ENCODE peak calls at places on chromosomes 1 and 21, in ten cellular contexts. Y is right lobe of liver, P is tibial nerve, S is K562, C is body of pancreas, K is esophagus muscularis mucosa, X is breast epithelium, L is esophagus squamous epithelium, W is uterus, U is prostate gland. E is an unnamed sample.

GRCh38 chr1:182739545-182739944 is 50.0 kb upstream of the NPL start:
- DNase-seq in U (no peak), S (peak; percentile 70), C (no peak), Y (no peak), X (no peak), K (peak; percentile 86), W (no peak), L (no peak), P (no peak), E (no peak)

GRCh38 chr1:55718758-55719671 is 503.9 kb upstream of the USP24 start:
- DNase-seq in L (no peak), Y (peak; percentile 26), C (peak; percentile 43), W (peak; percentile 83), K (peak; percentile 96), U (no peak), P (peak; percentile 23), X (peak; percentile 54), S (no peak), E (peak; percentile 86)

GRCh38 chr1:180611016-180611930 is 20.5 kb upstream of the XPR1 start:
- DNase-seq in C (no peak), L (no peak), P (no peak), Y (no peak), S (peak; percentile 94), U (no peak), W (no peak), X (no peak), K (no peak), E (no peak)

GRCh38 chr1:110533230-110533629 is 14.3 kb upstream of the KCNA10 start:
- DNase-seq in C (no peak), P (no peak), Y (no peak), W (no peak), U (no peak), S (no peak), L (no peak), K (no peak), X (no peak), E (no peak)

GRCh38 chr1:65177457-65177856 is 29.5 kb downstream of the AK4 start:
- DNase-seq in P (no peak), K (no peak), W (no peak), Y (no peak), X (peak; percentile 43), C (no peak), U (peak; percentile 33), S (no peak), L (no peak), E (no peak)

GRCh38 chr1:155052412-155053400 is 1.6 kb downstream of the ADAM15 start:
- DNase-seq in U (peak; percentile 37), Y (no peak), K (no peak), C (peak; percentile 39), X (no peak), W (peak; percentile 62), S (peak; percentile 65), P (no peak), L (no peak), E (no peak)

GRCh38 chr1:172040466-172040865 is 199.2 kb downstream of the DNM3 start:
- DNase-seq in P (no peak), L (no peak), W (no peak), S (no peak), Y (no peak), C (no peak), U (no peak), K (no peak), X (no peak), E (no peak)

GRCh38 chr1:119467857-119468666 is 38.9 kb upstream of the HSD3B1 start:
- DNase-seq in C (no peak), P (no peak), K (no peak), L (no peak), W (no peak), S (no peak), U (no peak), X (no peak), Y (no peak), E (no peak)

GRCh38 chr1:78369546-78369945 is 121.2 kb upstream of the PTGFR start:
- DNase-seq in X (no peak), U (no peak), W (no peak), C (no peak), K (no peak), L (no peak), Y (no peak), S (no peak), P (no peak), E (no peak)

GRCh38 chr1:228163004-228163753 is 2.4 kb upstream of the IBA57 start:
- DNase-seq in K (no peak), U (no peak), P (no peak), Y (peak; percentile 60), L (no peak), C (peak; percentile 75), W (peak; percentile 88), X (peak; percentile 66), S (no peak), E (peak; percentile 87)

GRCh38 chr1:18290740-18291412 is 183.3 kb downstream of the IGSF21 start:
- DNase-seq in L (no peak), X (no peak), P (no peak), U (no peak), S (no peak), C (no peak), K (no peak), W (no peak), Y (no peak), E (no peak)

GRCh38 chr21:14453339-14453738 is 70.4 kb upstream of the HSPA13 start:
- DNase-seq in X (no peak), W (no peak), Y (no peak), U (no peak), C (no peak), P (no peak), K (no peak), S (peak; percentile 41), L (no peak), E (no peak)

DNA sequence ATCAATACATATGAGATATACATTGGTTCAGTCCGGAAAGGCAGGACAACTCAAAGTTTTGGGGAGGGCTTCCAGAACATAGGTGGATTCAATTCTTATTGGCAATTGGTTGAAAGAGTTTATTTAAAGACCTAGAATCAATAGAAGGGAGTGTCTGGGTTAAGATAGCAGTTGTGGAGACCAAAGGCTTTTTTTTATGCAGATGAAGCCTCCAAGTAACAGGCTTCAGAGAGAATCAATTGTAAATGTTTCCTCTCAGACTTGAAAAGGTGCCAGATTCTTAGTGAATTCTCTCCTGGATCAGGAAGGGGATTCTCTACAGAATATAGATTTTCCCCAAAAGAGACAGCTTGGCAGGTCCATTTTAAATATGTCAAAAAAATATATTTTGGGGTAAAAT is 27.1 kb upstream of the CD5L start:
- DNase-seq in S (no peak), W (no peak), P (no peak), K (no peak), C (no peak), U (no peak), L (no peak), Y (no peak), X (no peak), E (no peak)
- TF ChIP-seq CTCF in S (no peak), W (no peak), P (no peak), K (no peak), C (no peak), U (no peak), L (no peak), Y (no peak), X (no peak), E (no peak)

GRCh38 chr1:116287341-116288200 is 85.5 kb upstream of the ATP1A1 start:
- DNase-seq in W (no peak), U (no peak), C (no peak), K (peak; percentile 72), P (no peak), Y (no peak), X (no peak), L (no peak), S (no peak), E (no peak)
- TF ChIP-seq POLR2A in W (no peak), U (no peak), C (no peak), K (no peak), P (no peak), Y (no peak), X (no peak), L (no peak), S (no peak), E (no peak)

GRCh38 chr1:220999872-221000863 is 120.9 kb downstream of the HLX start:
- DNase-seq in Y (no peak), X (no peak), K (no peak), L (no peak), C (no peak), U (no peak), P (no peak), S (no peak), W (no peak), E (no peak)

GRCh38 chr1:221002601-221003000 is 123.4 kb downstream of the HLX start:
- DNase-seq in S (no peak), K (no peak), C (no peak), U (no peak), Y (no peak), P (no peak), W (no peak), L (no peak), X (no peak), E (no peak)

GRCh38 chr1:220997791-220998190 is 118.5 kb downstream of the HLX start:
- DNase-seq in X (no peak), U (no peak), C (no peak), P (no peak), K (no peak), S (no peak), W (no peak), Y (no peak), L (no peak), E (no peak)

DNA sequence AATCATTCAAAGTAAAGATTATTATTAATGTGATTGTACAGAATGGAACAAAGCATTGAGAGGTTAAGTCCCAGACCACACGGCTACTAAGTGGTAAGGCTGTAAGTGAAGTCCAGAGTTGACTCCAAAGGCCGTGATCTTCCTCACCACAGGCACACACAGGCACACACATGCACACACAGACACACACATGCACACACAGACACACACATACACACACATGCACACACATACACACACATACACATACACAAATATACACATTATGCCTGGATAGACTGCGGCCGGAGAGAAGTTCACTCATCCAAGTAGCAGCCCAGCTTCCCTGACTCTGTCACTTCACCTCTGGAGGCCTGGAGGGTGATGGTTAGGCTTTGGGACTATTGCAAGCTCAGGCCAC is 121.9 kb downstream of the HLX start:
- DNase-seq in X (no peak), Y (no peak), P (no peak), L (no peak), S (no peak), C (no peak), W (no peak), K (no peak), U (no peak), E (no peak)
- H3K27ac ChIP-seq in X (no peak overlapping the region), Y (no peak overlapping the region), P (peak overlapping the region; percentile 26), L (no peak overlapping the region), S (no peak overlapping the region), C (no peak overlapping the region), W (no peak overlapping the region), K (no peak overlapping the region), U (no peak overlapping the region), E (no peak overlapping the region)

DNA sequence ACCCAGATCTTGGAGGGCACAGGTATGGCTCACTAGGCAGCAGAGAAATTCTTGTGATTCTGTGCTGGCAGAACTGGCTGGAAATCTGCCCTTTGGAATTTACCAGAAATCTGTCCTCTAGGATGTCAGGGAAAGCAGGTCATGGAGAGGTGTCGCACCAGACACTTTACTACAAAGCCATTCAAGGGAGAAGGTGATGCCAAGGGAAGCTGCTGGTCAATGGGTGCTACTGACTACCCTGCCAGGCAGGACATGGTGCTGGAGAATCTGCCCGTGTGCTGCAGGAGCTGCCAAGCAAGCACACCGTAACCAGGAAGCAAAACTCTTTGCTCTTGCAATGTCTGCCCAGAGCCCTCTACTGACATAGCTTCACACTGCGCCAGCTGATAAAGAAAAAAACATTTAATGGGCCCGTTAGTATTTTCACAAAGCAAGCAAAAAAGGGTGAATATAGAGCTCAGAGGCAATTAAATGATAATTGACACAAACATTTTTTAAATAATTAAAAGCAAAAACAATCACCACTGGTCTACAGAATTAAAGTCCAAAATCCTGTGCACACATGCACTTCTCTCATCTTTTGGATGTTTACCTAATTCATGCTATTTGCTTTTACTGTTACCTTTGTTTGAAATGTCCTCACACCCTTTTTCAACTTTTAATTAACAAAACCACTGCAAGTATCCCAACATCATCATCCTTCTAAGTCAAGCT is 7.2 kb upstream of the FBXO28 start:
- DNase-seq in C (peak; percentile 42), P (no peak), Y (peak; percentile 28), X (peak; percentile 51), K (peak; percentile 66), U (peak; percentile 59), L (no peak), S (peak; percentile 70), W (no peak), E (no peak)
- TF ChIP-seq CTCF in C (no peak), P (no peak), Y (peak; percentile 36), X (no peak), K (no peak), U (no peak), L (peak; percentile 23), S (peak; percentile 64), W (no peak), E (no peak)

E was measured in suprapubic skin.